ENCODE peak calls at places on chromosomes 1 and 21, in nine cellular contexts. F is spleen, W is stomach, E is breast epithelium, G is prostate gland, H is sigmoid colon, Y is suprapubic skin, Z is transverse colon, I is HCT116. U is an unnamed sample.

GRCh38 chr1:192104135-192104534 is 54.1 kb upstream of the RGS18 start:
- DNase-seq in Y (no peak), H (no peak), G (no peak), Z (no peak), F (no peak), W (no peak), E (no peak), I (no peak), U (no peak)

GRCh38 chr1:106022312-106022902 is 1034.1 kb upstream of the PRMT6 start:
- DNase-seq in H (no peak), Z (no peak), G (no peak), Y (no peak), F (no peak), W (no peak), I (no peak), E (no peak), U (no peak)

GRCh38 chr1:201217146-201217545 is 26.5 kb downstream of the IGFN1 start:
- DNase-seq in Y (peak), W (no peak), F (no peak), G (no peak), H (no peak), Z (no peak), E (no peak), I (no peak), U (peak)

GRCh38 chr1:6922096-6922931 is 137.1 kb downstream of the CAMTA1 start:
- DNase-seq in Z (peak), I (no peak), W (no peak), F (no peak), E (no peak), H (peak), Y (no peak), G (peak), U (no peak)

GRCh38 chr1:160137216-160137862 is 14.1 kb upstream of the ATP1A4 start:
- DNase-seq in H (no peak), Y (no peak), Z (no peak), F (no peak), E (no peak), I (no peak), G (no peak), W (no peak), U (no peak)

GRCh38 chr1:18170444-18170843 is 62.8 kb downstream of the IGSF21 start:
- DNase-seq in H (no peak), I (no peak), Z (no peak), W (no peak), F (no peak), Y (no peak), G (no peak), E (no peak), U (no peak)

GRCh38 chr1:227895828-227896685 is 51.7 kb downstream of the WNT9A start:
- DNase-seq in Y (peak), F (peak), W (peak), Z (peak), I (no peak), E (peak), G (no peak), H (peak), U (peak)

GRCh38 chr1:223551610-223552009 is 113.9 kb downstream of the CAPN8 start:
- DNase-seq in H (no peak), Y (no peak), Z (no peak), G (no peak), F (no peak), W (no peak), I (no peak), E (no peak), U (no peak)

GRCh38 chr1:81780705-81781454 is 19.9 kb upstream of the ADGRL2 start:
- DNase-seq in W (no peak), H (no peak), I (no peak), Y (no peak), G (no peak), Z (no peak), F (no peak), E (no peak), U (no peak)

GRCh38 chr21:41536076-41536826 is 28.3 kb upstream of the TMPRSS2 start:
- DNase-seq in Z (peak), Y (no peak), I (no peak), F (no peak), W (peak), H (no peak), E (peak), G (peak), U (no peak)
- H3K4me3 ChIP-seq in Z (no peak), Y (no peak), I (no peak), F (no peak), W (no peak), H (no peak), E (no peak), G (no peak), U (no peak)

GRCh38 chr1:78004719-78005346 is at the start of gene DNAJB4:
- DNase-seq in F (no peak), G (peak), E (no peak), Z (peak), W (peak), I (peak), Y (no peak), H (peak), U (no peak)
- TF ChIP-seq POLR2AphosphoS5 in F (peak), G (peak), E (peak), Z (peak), W (peak), I (peak), Y (no peak), H (peak), U (peak)

DNA sequence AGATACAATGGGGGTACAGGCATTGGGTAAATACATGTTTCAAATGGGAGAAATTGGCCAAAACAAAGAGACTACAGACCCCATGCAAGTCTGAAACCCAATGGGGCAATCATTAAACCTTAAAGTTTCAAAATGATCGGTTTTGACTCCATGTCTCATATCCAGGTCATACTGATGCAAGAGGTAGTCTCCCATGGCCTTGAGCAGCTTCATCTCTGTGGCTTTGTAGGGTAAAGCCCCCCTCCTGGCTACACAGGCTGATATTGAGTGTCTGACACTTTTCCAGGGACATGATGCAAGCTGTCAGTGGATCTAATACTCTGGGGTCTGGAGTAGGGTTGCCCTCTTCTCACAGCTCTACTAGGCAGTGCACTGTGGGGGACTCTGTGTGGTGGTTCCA is 286.1 kb downstream of the LRRIQ3 start:
- DNase-seq in I (no peak), W (no peak), G (no peak), H (no peak), F (no peak), Z (no peak), E (no peak), Y (no peak), U (no peak)
- TF ChIP-seq POLR2A in I (no peak), W (no peak), G (no peak), H (no peak), F (no peak), Z (no peak), E (no peak), Y (no peak), U (no peak)

GRCh38 chr1:42529724-42530161 is 66.7 kb downstream of the CCDC30 start:
- DNase-seq in I (no peak), G (no peak), Y (no peak), Z (peak), E (no peak), F (no peak), W (no peak), H (no peak), U (no peak)
- H3K4me3 ChIP-seq in I (no peak), G (no peak), Y (peak), Z (no peak), E (no peak), F (no peak), W (no peak), H (no peak), U (no peak)

GRCh38 chr1:28913786-28914227 is 562 bp upstream of the EPB41 start:
- DNase-seq in G (no peak), W (no peak), E (no peak), I (no peak), F (no peak), Z (no peak), Y (no peak), H (no peak), U (no peak)

GRCh38 chr1:28917757-28918118 is 3.4 kb downstream of the EPB41 start:
- DNase-seq in Z (no peak), W (no peak), E (no peak), I (no peak), G (no peak), H (no peak), F (no peak), Y (no peak), U (no peak)

GRCh38 chr1:28910379-28911125 is 3.8 kb upstream of the EPB41 start:
- DNase-seq in Y (peak), G (no peak), E (no peak), Z (no peak), I (no peak), F (no peak), H (no peak), W (peak), U (peak)

GRCh38 chr1:28915036-28915895 is 897 bp downstream of the EPB41 start:
- DNase-seq in W (peak), Y (peak), G (peak), E (no peak), F (peak), Z (peak), I (no peak), H (no peak), U (no peak)

GRCh38 chr1:28914228-28915035 is at the start of gene EPB41:
- DNase-seq in G (peak), E (peak), F (peak), Y (peak), H (peak), W (peak), Z (peak), I (peak), U (peak)
- TF ChIP-seq POLR2AphosphoS5 in G (peak), E (no peak), F (peak), Y (no peak), H (no peak), W (peak), Z (peak), I (no peak), U (peak)

GRCh38 chr1:67832737-67833594 is at the start of gene GNG12:
- DNase-seq in G (peak), W (peak), H (peak), I (peak), Z (peak), Y (peak), E (peak), F (peak), U (no peak)
- TF ChIP-seq POLR2A in G (peak), W (no peak), H (no peak), I (peak), Z (peak), Y (peak), E (no peak), F (no peak), U (peak)

DNA sequence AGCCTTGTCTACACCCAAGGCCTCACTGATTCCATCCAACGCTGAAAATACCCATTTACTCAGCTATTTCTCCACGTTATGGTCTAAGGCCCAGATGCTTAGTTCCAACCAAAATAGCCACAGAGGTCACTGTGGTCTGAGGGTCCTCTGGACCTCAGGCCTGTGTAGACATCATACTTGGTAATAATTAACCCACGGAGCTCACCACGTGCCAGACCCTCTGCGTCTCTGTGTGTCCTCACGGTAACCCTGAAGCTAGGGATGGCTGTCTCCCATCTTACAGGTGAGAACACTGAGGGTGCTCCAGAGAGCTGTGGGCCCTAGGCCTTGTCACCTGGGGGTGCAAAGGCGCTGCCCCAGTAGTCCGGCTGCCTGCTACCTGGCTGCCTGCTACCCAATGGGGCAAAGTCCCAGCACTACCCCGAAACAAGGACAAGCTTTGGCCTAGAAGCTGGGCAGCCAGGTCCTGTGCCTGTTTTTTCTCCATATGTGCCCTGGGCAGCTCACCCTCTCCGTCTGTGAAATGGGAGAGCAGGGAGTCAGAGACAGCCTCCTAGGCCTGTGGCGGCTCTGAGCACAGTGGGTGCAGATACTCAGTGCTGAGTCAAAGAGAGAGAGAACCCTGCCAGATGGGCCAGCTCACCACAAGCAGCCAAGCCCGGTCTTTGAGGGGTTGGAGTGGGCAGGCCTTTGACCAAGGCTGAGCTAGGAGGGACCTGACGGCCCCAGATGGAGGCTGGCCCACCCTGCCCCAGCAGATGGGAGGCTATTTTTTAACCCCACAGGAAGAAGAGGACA is 17.0 kb upstream of the RUNX3 start:
- DNase-seq in Y (no peak), G (no peak), H (no peak), F (no peak), I (no peak), Z (no peak), W (no peak), E (no peak), U (no peak)
- H3K4me3 ChIP-seq in Y (no peak), G (no peak), H (no peak), F (no peak), I (no peak), Z (no peak), W (no peak), E (no peak), U (no peak)

GRCh38 chr1:240341365-240342250 is 249.9 kb downstream of the FMN2 start:
- DNase-seq in H (no peak), W (no peak), F (no peak), Z (no peak), I (no peak), G (no peak), E (no peak), Y (no peak), U (no peak)

GRCh38 chr1:240342251-240342625 is 250.6 kb downstream of the FMN2 start:
- DNase-seq in I (no peak), E (no peak), Y (no peak), F (no peak), Z (no peak), H (no peak), W (no peak), G (no peak), U (no peak)

GRCh38 chr1:240338837-240339236 is 247.2 kb downstream of the FMN2 start:
- DNase-seq in W (no peak), E (no peak), I (no peak), Y (no peak), G (no peak), H (no peak), Z (no peak), F (no peak), U (no peak)

GRCh38 chr1:240337795-240338194 is 246.1 kb downstream of the FMN2 start:
- DNase-seq in H (peak), E (no peak), W (no peak), I (no peak), G (no peak), F (no peak), Y (no peak), Z (no peak), U (no peak)
- TF ChIP-seq POLR2AphosphoS5 in H (peak), E (no peak), W (peak), I (no peak), G (no peak), F (no peak), Y (peak), Z (peak), U (no peak)

DNA sequence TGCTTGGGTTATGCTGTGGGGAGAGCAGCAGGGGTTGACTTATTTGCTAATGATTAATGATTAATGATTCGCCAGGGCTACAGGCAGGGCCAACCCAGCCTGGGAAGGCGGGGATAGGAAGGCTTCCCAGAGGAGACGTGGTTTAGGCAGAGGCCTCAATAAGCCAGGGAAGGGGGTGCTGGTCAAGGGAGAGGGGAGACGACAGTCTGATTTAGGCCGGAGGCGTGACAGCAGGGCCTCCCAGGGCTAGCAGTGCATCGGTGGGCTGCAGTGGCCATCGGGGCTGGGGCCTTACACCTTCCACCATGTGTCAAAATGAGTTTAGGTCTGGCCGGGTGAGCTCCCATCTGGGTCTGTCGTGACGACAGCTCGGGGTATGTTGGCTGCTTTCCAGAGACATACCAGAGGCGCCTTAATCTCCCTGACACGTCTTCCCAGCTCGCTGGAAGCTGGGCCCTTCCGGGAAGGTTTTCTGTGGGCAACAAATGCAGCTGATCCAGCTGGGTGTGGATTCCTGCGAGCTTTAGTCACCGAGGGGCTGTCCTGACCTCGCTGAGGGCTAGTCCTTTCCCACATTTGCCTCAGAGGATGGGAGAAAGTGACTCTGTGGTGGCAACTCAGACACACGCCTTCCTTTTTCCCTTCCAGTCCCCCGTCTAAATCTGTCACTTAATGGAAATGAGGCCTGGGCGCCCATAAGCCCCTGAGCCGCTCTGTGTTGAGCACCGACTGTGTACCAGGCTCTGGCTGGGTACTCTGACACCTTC is 3.7 kb upstream of the SLC1A7 start:
- DNase-seq in H (peak), G (no peak), W (peak), Y (no peak), I (peak), Z (peak), F (peak), E (no peak), U (no peak)
- TF ChIP-seq POLR2A in H (no peak), G (no peak), W (no peak), Y (no peak), I (no peak), Z (no peak), F (no peak), E (no peak), U (no peak)

GRCh38 chr1:211654838-211655787 is 20.3 kb downstream of the NEK2 start:
- DNase-seq in Y (peak), H (peak), I (peak), Z (peak), E (peak), F (peak), G (peak), W (peak), U (no peak)
- H3K4me3 ChIP-seq in Y (no peak), H (no peak), I (no peak), Z (no peak), E (no peak), F (no peak), G (no peak), W (no peak), U (no peak)